ENCODE peak calls at places on chromosomes 7 and 10, in eight cellular contexts. G is kidney epithelial cell, L is RWPE1, B is cardiac fibroblast, X is uterus, Q is MM.1S, W is BE2C, T is H9. V is an unnamed sample.

GRCh38 chr7:26681819-26682418 is 182.5 kb downstream of the SKAP2 start:
- DNase-seq in G (no peak), L (peak), B (peak), X (no peak), Q (peak), W (no peak), T (no peak), V (no peak)

GRCh38 chr10:49592726-49593563 is 17.2 kb upstream of the SLC18A3 start:
- DNase-seq in G (no peak), L (peak), B (peak), X (peak), Q (peak), W (peak), T (peak), V (no peak)

GRCh38 chr10:110181451-110181850 is 26.0 kb upstream of the MXI1 start:
- DNase-seq in G (no peak), L (no peak), B (no peak), X (no peak), Q (no peak), W (no peak), T (no peak), V (no peak)

GRCh38 chr7:107207459-107207858 is 38.7 kb downstream of the HBP1 start:
- DNase-seq in G (no peak), L (no peak), B (no peak), X (no peak), Q (no peak), W (no peak), T (no peak), V (no peak)

GRCh38 chr7:98215561-98216495 is 4.6 kb downstream of the BHLHA15 start:
- DNase-seq in G (no peak), L (no peak), B (no peak), X (no peak), Q (no peak), W (no peak), T (no peak), V (peak)

GRCh38 chr10:113930482-113931057 is 76.1 kb downstream of the NHLRC2 start:
- DNase-seq in G (no peak), L (no peak), B (no peak), X (no peak), Q (no peak), W (no peak), T (no peak), V (no peak)

GRCh38 chr10:27713906-27714305 is 31.7 kb downstream of the MKX start:
- DNase-seq in G (no peak), L (no peak), B (no peak), X (no peak), Q (no peak), W (no peak), T (no peak), V (no peak)

GRCh38 chr7:94510582-94511456 is 1.2 kb downstream of the CASD1 start:
- DNase-seq in G (no peak), L (peak), B (peak), X (peak), Q (peak), W (peak), T (peak), V (no peak)

GRCh38 chr10:116688241-116688711 is 54.1 kb downstream of the HSPA12A start:
- DNase-seq in G (no peak), L (no peak), B (peak), X (peak), Q (no peak), W (no peak), T (no peak), V (no peak)

GRCh38 chr7:12032146-12032545 is 178.9 kb upstream of the TMEM106B start:
- DNase-seq in G (no peak), L (no peak), B (no peak), X (no peak), Q (no peak), W (no peak), T (no peak), V (no peak)

GRCh38 chr10:60335708-60336107 is 54.0 kb downstream of the ANK3 start:
- DNase-seq in G (no peak), L (no peak), B (peak), X (no peak), Q (no peak), W (no peak), T (no peak), V (no peak)

GRCh38 chr10:72879245-72879644 is 14.3 kb upstream of the OIT3 start:
- DNase-seq in G (no peak), L (no peak), B (no peak), X (no peak), Q (no peak), W (no peak), T (no peak), V (no peak)

GRCh38 chr7:92621641-92622429 is 31.6 kb upstream of the FAM133B start:
- DNase-seq in G (no peak), L (no peak), B (no peak), X (no peak), Q (peak), W (peak), T (no peak), V (no peak)

GRCh38 chr10:115706482-115707076 is 566.4 kb downstream of the GFRA1 start:
- DNase-seq in G (no peak), L (peak), B (peak), X (no peak), Q (peak), W (no peak), T (no peak), V (no peak)

GRCh38 chr10:1369665-1370064 is 313.5 kb downstream of the WDR37 start:
- DNase-seq in G (no peak), L (no peak), B (no peak), X (no peak), Q (no peak), W (no peak), T (no peak), V (no peak)

GRCh38 chr7:101707587-101707986 is 78.5 kb upstream of the MYL10 start:
- DNase-seq in G (no peak), L (no peak), B (no peak), X (no peak), Q (no peak), W (no peak), T (no peak), V (no peak)

GRCh38 chr10:92121686-92122492 is 169.0 kb downstream of the CPEB3 start:
- DNase-seq in G (no peak), L (no peak), B (no peak), X (no peak), Q (no peak), W (no peak), T (no peak), V (no peak)

GRCh38 chr7:2820508-2820934 is 23.6 kb downstream of the GNA12 start:
- DNase-seq in G (peak), L (peak), B (peak), X (peak), Q (no peak), W (no peak), T (no peak), V (no peak)

GRCh38 chr10:24156686-24157085 is 52.3 kb upstream of the KIAA1217 start:
- DNase-seq in G (peak), L (no peak), B (peak), X (no peak), Q (no peak), W (no peak), T (no peak), V (no peak)

GRCh38 chr10:127945335-127945734 is 38.4 kb downstream of the PTPRE start:
- DNase-seq in G (peak), L (peak), B (peak), X (no peak), Q (no peak), W (no peak), T (no peak), V (no peak)

GRCh38 chr10:4519691-4520402 is 306.2 kb upstream of the AKR1E2 start:
- DNase-seq in G (no peak), L (peak), B (peak), X (no peak), Q (no peak), W (no peak), T (no peak), V (no peak)

GRCh38 chr10:124339951-124340760 is 78.6 kb downstream of the OAT start:
- DNase-seq in G (peak), L (no peak), B (peak), X (no peak), Q (no peak), W (no peak), T (peak), V (peak)

GRCh38 chr7:21580073-21580521 is 37.3 kb downstream of the DNAH11 start:
- DNase-seq in G (no peak), L (peak), B (peak), X (no peak), Q (peak), W (no peak), T (no peak), V (no peak)

GRCh38 chr7:24370541-24370940 is 86.6 kb downstream of the NPY start:
- DNase-seq in G (no peak), L (no peak), B (no peak), X (no peak), Q (no peak), W (no peak), T (no peak), V (no peak)

GRCh38 chr10:111598433-111599059 is 521.7 kb downstream of the ADRA2A start:
- DNase-seq in G (no peak), L (peak), B (peak), X (peak), Q (peak), W (peak), T (peak), V (no peak)

GRCh38 chr10:6037975-6038624 is 24.1 kb downstream of the IL2RA start:
- DNase-seq in G (no peak), L (no peak), B (no peak), X (no peak), Q (no peak), W (no peak), T (no peak), V (no peak)

GRCh38 chr10:96743988-96744585 is 23.8 kb upstream of the PIK3AP1 start:
- DNase-seq in G (no peak), L (no peak), B (peak), X (no peak), Q (no peak), W (peak), T (no peak), V (no peak)

GRCh38 chr10:33791295-33791694 is 456.8 kb upstream of the NRP1 start:
- DNase-seq in G (no peak), L (no peak), B (no peak), X (no peak), Q (no peak), W (no peak), T (no peak), V (no peak)

GRCh38 chr10:103395754-103396066 is 565 bp downstream of the ATP5MK start:
- DNase-seq in G (no peak), L (peak), B (peak), X (no peak), Q (peak), W (no peak), T (no peak), V (peak)

GRCh38 chr10:7915923-7916322 is 97.6 kb downstream of the TAF3 start:
- DNase-seq in G (no peak), L (no peak), B (peak), X (no peak), Q (no peak), W (no peak), T (no peak), V (peak)

GRCh38 chr10:75269605-75270004 is 33.8 kb upstream of the COMTD1 start:
- DNase-seq in G (no peak), L (no peak), B (no peak), X (no peak), Q (peak), W (no peak), T (no peak), V (no peak)

GRCh38 chr7:29806131-29806792 is at the start of gene WIPF3:
- DNase-seq in G (no peak), L (peak), B (no peak), X (no peak), Q (peak), W (peak), T (peak), V (peak)

GRCh38 chr7:144629598-144629997 is 206.3 kb downstream of the TPK1 start:
- DNase-seq in G (no peak), L (no peak), B (no peak), X (no peak), Q (no peak), W (no peak), T (no peak), V (no peak)

GRCh38 chr7:41219276-41219675 is 483.6 kb downstream of the INHBA start:
- DNase-seq in G (peak), L (no peak), B (no peak), X (no peak), Q (no peak), W (no peak), T (no peak), V (no peak)

GRCh38 chr7:29987821-29988317 is 1.7 kb downstream of the SCRN1 start:
- DNase-seq in G (peak), L (peak), B (peak), X (no peak), Q (no peak), W (no peak), T (no peak), V (no peak)

GRCh38 chr7:96238474-96238873 is 83.4 kb downstream of the SLC25A13 start:
- DNase-seq in G (no peak), L (no peak), B (no peak), X (no peak), Q (no peak), W (no peak), T (no peak), V (no peak)

GRCh38 chr7:16034353-16034752 is 347.9 kb upstream of the MEOX2 start:
- DNase-seq in G (no peak), L (peak), B (peak), X (no peak), Q (no peak), W (no peak), T (no peak), V (no peak)

GRCh38 chr10:61896854-61897661 is 4.4 kb upstream of the ARID5B start:
- DNase-seq in G (no peak), L (peak), B (peak), X (peak), Q (peak), W (peak), T (peak), V (peak)

GRCh38 chr10:61899045-61899444 is 2.5 kb upstream of the ARID5B start:
- DNase-seq in G (no peak), L (peak), B (peak), X (no peak), Q (peak), W (no peak), T (no peak), V (no peak)

GRCh38 chr10:61898435-61898778 is 3.1 kb upstream of the ARID5B start:
- DNase-seq in G (no peak), L (no peak), B (no peak), X (no peak), Q (peak), W (peak), T (no peak), V (no peak)

GRCh38 chr10:61899663-61899996 is 1.9 kb upstream of the ARID5B start:
- DNase-seq in G (no peak), L (no peak), B (no peak), X (no peak), Q (no peak), W (no peak), T (no peak), V (no peak)

DNA sequence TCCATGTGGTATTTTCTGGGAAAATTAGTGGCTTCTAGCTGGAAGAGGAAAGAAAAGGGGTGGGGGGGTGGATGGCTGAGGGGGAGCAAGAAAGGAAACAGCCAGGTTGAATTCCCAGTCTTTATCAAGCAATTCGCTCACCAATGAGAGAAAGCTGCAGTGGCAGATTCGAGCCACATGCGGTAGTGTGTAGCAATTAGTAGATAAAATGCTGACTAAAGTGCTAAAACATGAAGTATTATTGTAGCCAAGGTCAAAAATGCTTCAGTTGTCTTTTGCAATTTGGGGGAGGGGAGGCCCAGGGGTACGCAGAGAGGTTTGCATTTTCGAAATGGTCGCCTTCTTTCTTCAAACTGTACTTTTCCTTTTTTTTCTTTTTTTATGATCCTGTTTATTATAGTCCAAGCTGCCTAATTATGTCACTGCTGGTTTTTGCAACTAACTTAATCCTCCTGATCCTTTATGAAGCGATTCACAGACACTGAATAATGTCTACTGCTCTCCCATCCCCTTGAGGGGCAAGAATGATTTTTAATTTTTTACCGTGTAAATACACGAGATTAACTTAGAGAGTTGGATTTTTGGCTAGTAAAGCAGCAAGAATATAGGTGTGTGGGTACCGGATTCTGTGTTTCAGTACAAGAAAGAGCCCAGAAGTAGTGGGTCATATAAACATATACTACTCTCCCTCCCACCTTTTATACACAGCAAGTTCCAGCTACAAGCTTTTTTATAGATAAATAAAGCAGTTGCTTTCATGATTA is 3.6 kb upstream of the ARID5B start:
- DNase-seq in G (no peak), L (peak), B (peak), X (peak), Q (peak), W (peak), T (peak), V (peak)
- TF ChIP-seq CTCF in G (peak), L (no peak), B (peak), X (peak), Q (peak), W (peak), T (peak), V (peak)

DNA sequence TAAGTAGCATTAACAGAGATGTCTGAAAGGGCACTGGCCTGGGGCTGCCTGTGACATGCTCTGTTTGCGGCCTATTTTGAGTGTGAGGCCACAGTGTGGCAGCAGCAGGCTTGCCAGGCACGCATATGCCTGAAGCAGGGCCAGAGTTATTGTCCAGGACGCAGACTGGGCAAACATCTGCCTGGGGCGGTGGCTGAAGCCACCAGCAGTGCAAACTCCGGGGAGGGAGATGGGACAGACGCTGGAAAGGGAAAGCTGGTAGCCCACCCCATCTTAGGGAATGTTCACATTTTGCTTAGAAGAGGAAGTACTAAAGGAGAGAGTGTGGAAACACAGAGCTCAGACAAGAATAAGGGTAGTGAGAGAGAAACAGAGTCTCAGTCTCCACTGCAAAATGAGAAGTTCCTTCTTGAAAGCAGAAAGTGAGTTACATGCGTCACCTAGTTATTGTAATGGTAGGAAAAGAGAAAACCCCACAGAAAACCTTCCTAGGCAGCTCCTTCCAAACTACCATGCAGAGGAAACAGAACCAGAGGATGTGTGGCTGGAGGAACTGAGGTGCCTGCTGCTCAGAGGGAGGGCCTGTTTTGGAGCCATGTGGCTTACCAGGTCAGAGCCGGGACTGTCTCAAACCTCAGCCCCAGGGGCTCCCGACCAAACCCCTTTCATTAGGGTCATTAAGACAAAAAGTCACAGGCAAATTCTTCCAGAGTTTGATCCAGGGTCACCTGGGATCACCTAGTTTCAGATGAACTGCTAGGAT is 14.5 kb downstream of the AKR1B1 start:
- DNase-seq in G (no peak), L (no peak), B (no peak), X (no peak), Q (no peak), W (peak), T (no peak), V (no peak)
- TF ChIP-seq CTCF in G (no peak), L (no peak), B (no peak), X (no peak), Q (no peak), W (peak), T (no peak), V (no peak)

GRCh38 chr10:29765330-29765729 is 130.6 kb upstream of the SVIL start:
- DNase-seq in G (no peak), L (no peak), B (no peak), X (no peak), Q (no peak), W (no peak), T (no peak), V (no peak)
- TF ChIP-seq CTCF in G (no peak), L (no peak), B (no peak), X (no peak), Q (no peak), W (no peak), T (no peak), V (no peak)

DNA sequence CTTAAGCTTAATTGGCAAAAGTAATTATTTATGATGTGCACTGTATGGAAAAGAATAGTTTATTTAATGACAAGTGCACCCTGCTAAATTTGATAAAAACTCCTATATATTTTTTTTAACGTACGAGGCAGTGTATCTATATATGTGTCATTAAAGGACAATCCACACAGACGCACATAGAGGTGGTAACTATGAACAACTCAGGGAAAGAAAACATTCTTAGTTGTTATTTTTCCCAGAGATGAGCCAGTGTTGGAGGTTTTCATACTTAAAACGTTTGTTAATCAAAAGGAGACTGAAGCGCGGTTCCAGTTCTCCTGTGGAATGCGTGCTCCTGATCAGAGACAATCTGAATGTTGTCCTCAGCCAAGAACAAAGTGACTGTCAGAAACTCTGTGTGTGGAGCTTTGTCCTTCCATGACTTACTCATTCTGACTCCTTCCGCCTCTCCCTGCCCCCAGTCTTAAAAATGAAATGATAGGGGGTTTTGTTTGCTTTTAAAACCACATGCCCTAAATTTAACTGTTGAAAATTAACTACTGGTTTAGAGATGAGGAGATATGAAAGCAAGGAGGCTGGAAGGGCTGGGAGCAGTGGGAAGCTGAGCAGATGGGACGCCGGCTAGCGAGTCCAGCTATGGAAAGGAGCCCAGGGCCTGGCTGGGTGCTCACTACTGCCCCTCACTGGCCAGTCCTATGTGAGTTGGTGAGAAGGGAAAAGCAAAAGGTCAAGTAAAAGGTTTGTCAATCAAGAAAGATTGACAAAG is 99.6 kb downstream of the SVIL start:
- DNase-seq in G (peak), L (no peak), B (peak), X (peak), Q (no peak), W (peak), T (peak), V (peak)
- TF ChIP-seq CTCF in G (peak), L (no peak), B (peak), X (peak), Q (no peak), W (peak), T (peak), V (no peak)

GRCh38 chr7:131346885-131347592 is 19.4 kb downstream of the MKLN1 start:
- DNase-seq in G (no peak), L (no peak), B (no peak), X (no peak), Q (no peak), W (no peak), T (peak), V (no peak)
- TF ChIP-seq CTCF in G (no peak), L (no peak), B (no peak), X (no peak), Q (no peak), W (no peak), T (no peak), V (no peak)

GRCh38 chr10:23037561-23037960 is 57.8 kb upstream of the MSRB2 start:
- DNase-seq in G (no peak), L (no peak), B (no peak), X (no peak), Q (no peak), W (no peak), T (no peak), V (no peak)

GRCh38 chr10:23034790-23035189 is 60.6 kb upstream of the MSRB2 start:
- DNase-seq in G (no peak), L (no peak), B (no peak), X (no peak), Q (no peak), W (no peak), T (no peak), V (no peak)

GRCh38 chr10:23031318-23031717 is 64.1 kb upstream of the MSRB2 start:
- DNase-seq in G (no peak), L (no peak), B (no peak), X (no peak), Q (no peak), W (no peak), T (no peak), V (no peak)

GRCh38 chr10:23038172-23038571 is 57.2 kb upstream of the MSRB2 start:
- DNase-seq in G (no peak), L (no peak), B (no peak), X (no peak), Q (no peak), W (no peak), T (no peak), V (no peak)

GRCh38 chr10:23035569-23035968 is 59.8 kb upstream of the MSRB2 start:
- DNase-seq in G (no peak), L (peak), B (peak), X (no peak), Q (no peak), W (peak), T (peak), V (no peak)
- TF ChIP-seq CTCF in G (peak), L (no peak), B (peak), X (no peak), Q (peak), W (peak), T (peak), V (no peak)